ENCODE peak calls at places on chromosomes 16 and 17, in seven cellular contexts. One of them, this sample, is unnamed.

GRCh38 chr17:73604476-73604875 is 39.8 kb downstream of the SDK2 start:
- DNase-seq in GM10248: no peak
- DNase-seq in Ammon's horn: no peak
- DNase-seq in SJSA1: no peak
- DNase-seq in mucosa of gallbladder: no peak
- DNase-seq in activated naive CD8-positive, alpha-beta T cell treated with anti-CD3 and anti-CD28 coated beads, Interleukin-2, amount 50 U/mL, for 24 hours: no peak
- DNase-seq in T follicular helper cell: no peak
- DNase-seq in this sample: no peak

GRCh38 chr16:10972956-10973464 is 28.6 kb downstream of the CLEC16A start:
- DNase-seq in GM10248: no peak
- DNase-seq in Ammon's horn: no peak
- DNase-seq in SJSA1: no peak
- DNase-seq in mucosa of gallbladder: no peak
- DNase-seq in activated naive CD8-positive, alpha-beta T cell treated with anti-CD3 and anti-CD28 coated beads, Interleukin-2, amount 50 U/mL, for 24 hours: no peak
- DNase-seq in T follicular helper cell: no peak
- DNase-seq in this sample: no peak

GRCh38 chr16:8915722-8916321 is 33.7 kb downstream of the LITAFD start:
- DNase-seq in GM10248: no peak
- DNase-seq in Ammon's horn: no peak
- DNase-seq in SJSA1: no peak
- DNase-seq in mucosa of gallbladder: no peak
- DNase-seq in activated naive CD8-positive, alpha-beta T cell treated with anti-CD3 and anti-CD28 coated beads, Interleukin-2, amount 50 U/mL, for 24 hours: no peak
- DNase-seq in T follicular helper cell: no peak
- DNase-seq in this sample: no peak

GRCh38 chr16:22190169-22191088 is 15.6 kb upstream of the EEF2K start:
- DNase-seq in GM10248: peak; percentile 95
- DNase-seq in Ammon's horn: peak; percentile 100
- DNase-seq in SJSA1: peak; percentile 100
- DNase-seq in mucosa of gallbladder: peak; percentile 100
- DNase-seq in activated naive CD8-positive, alpha-beta T cell treated with anti-CD3 and anti-CD28 coated beads, Interleukin-2, amount 50 U/mL, for 24 hours: peak; percentile 99
- DNase-seq in T follicular helper cell: peak; percentile 100
- DNase-seq in this sample: peak; percentile 99

GRCh38 chr17:68576811-68577551 is 24.2 kb downstream of the FAM20A start:
- DNase-seq in GM10248: no peak
- DNase-seq in Ammon's horn: no peak
- DNase-seq in SJSA1: no peak
- DNase-seq in mucosa of gallbladder: no peak
- DNase-seq in activated naive CD8-positive, alpha-beta T cell treated with anti-CD3 and anti-CD28 coated beads, Interleukin-2, amount 50 U/mL, for 24 hours: no peak
- DNase-seq in T follicular helper cell: no peak
- DNase-seq in this sample: no peak

GRCh38 chr16:86343111-86343642 is 167.2 kb upstream of the FOXF1 start:
- DNase-seq in GM10248: no peak
- DNase-seq in Ammon's horn: peak; percentile 8
- DNase-seq in SJSA1: peak; percentile 82
- DNase-seq in mucosa of gallbladder: peak; percentile 77
- DNase-seq in activated naive CD8-positive, alpha-beta T cell treated with anti-CD3 and anti-CD28 coated beads, Interleukin-2, amount 50 U/mL, for 24 hours: no peak
- DNase-seq in T follicular helper cell: no peak
- DNase-seq in this sample: no peak

GRCh38 chr17:43831633-43832032 is 1.3 kb downstream of the MPP3 start:
- DNase-seq in GM10248: no peak
- DNase-seq in Ammon's horn: no peak
- DNase-seq in SJSA1: no peak
- DNase-seq in mucosa of gallbladder: peak; percentile 23
- DNase-seq in activated naive CD8-positive, alpha-beta T cell treated with anti-CD3 and anti-CD28 coated beads, Interleukin-2, amount 50 U/mL, for 24 hours: no peak
- DNase-seq in T follicular helper cell: no peak
- DNase-seq in this sample: no peak

GRCh38 chr17:29149431-29150064 is 30.6 kb downstream of the MYO18A start:
- DNase-seq in GM10248: peak; percentile 67
- DNase-seq in Ammon's horn: no peak
- DNase-seq in SJSA1: no peak
- DNase-seq in mucosa of gallbladder: no peak
- DNase-seq in activated naive CD8-positive, alpha-beta T cell treated with anti-CD3 and anti-CD28 coated beads, Interleukin-2, amount 50 U/mL, for 24 hours: peak; percentile 47
- DNase-seq in T follicular helper cell: no peak
- DNase-seq in this sample: no peak

GRCh38 chr17:75476274-75476673 is 19.8 kb downstream of the TMEM94 start:
- DNase-seq in GM10248: no peak
- DNase-seq in Ammon's horn: peak; percentile 89
- DNase-seq in SJSA1: no peak
- DNase-seq in mucosa of gallbladder: no peak
- DNase-seq in activated naive CD8-positive, alpha-beta T cell treated with anti-CD3 and anti-CD28 coated beads, Interleukin-2, amount 50 U/mL, for 24 hours: no peak
- DNase-seq in T follicular helper cell: no peak
- DNase-seq in this sample: no peak

GRCh38 chr17:64718058-64718457 is 56.0 kb upstream of the SMURF2 start:
- DNase-seq in GM10248: no peak
- DNase-seq in Ammon's horn: no peak
- DNase-seq in SJSA1: no peak
- DNase-seq in mucosa of gallbladder: no peak
- DNase-seq in activated naive CD8-positive, alpha-beta T cell treated with anti-CD3 and anti-CD28 coated beads, Interleukin-2, amount 50 U/mL, for 24 hours: no peak
- DNase-seq in T follicular helper cell: no peak
- DNase-seq in this sample: no peak

GRCh38 chr17:35596530-35597233 is 9.6 kb downstream of the AP2B1 start:
- DNase-seq in GM10248: no peak
- DNase-seq in Ammon's horn: no peak
- DNase-seq in SJSA1: no peak
- DNase-seq in mucosa of gallbladder: no peak
- DNase-seq in activated naive CD8-positive, alpha-beta T cell treated with anti-CD3 and anti-CD28 coated beads, Interleukin-2, amount 50 U/mL, for 24 hours: no peak
- DNase-seq in T follicular helper cell: no peak
- DNase-seq in this sample: no peak

This sample was measured in stimulated activated CD4-positive, alpha-beta T cell treated with anti-CD3 and anti-CD28 coated beads, Interleukin-1b, Interleukin-23, amount 100 ng/mL, for 4 hours.